ENCODE peak calls at places on chromosomes 13 and 19, in four cellular contexts. K is heart left ventricle, H is T-helper 17 cell, V is A549. G is an unnamed sample.

GRCh38 chr19:10961073-10961762 is 388 bp downstream of the SMARCA4 start:
- DNase-seq in V (no peak), H (no peak), K (no peak), G (no peak)

GRCh38 chr19:41886761-41887710 is 4.1 kb downstream of the ARHGEF1 start:
- DNase-seq in V (no peak), H (peak), K (no peak), G (no peak)

GRCh38 chr13:110965038-110965754 is 50.3 kb upstream of the ANKRD10 start:
- DNase-seq in V (peak), K (no peak), H (no peak), G (no peak)

GRCh38 chr13:94217370-94217769 is 262.1 kb downstream of the DCT start:
- DNase-seq in V (no peak), K (no peak), H (no peak), G (no peak)

GRCh38 chr19:2235396-2236284 is 489 bp downstream of the PLEKHJ1 start:
- DNase-seq in K (no peak), H (no peak), V (no peak), G (peak)

GRCh38 chr13:76632388-76633044 is 253.7 kb downstream of the KCTD12 start:
- DNase-seq in V (no peak), K (no peak), H (no peak), G (no peak)

GRCh38 chr13:59038824-59039223 is 1124.9 kb downstream of the DIAPH3 start:
- DNase-seq in K (no peak), H (no peak), V (no peak), G (no peak)

GRCh38 chr13:20475927-20476691 is 49.5 kb downstream of the CRYL1 start:
- DNase-seq in H (peak), V (no peak), K (no peak), G (peak)

GRCh38 chr19:44570984-44571684 is 41.7 kb upstream of the CEACAM20 start:
- DNase-seq in V (peak), H (no peak), K (peak), G (no peak)

GRCh38 chr19:38869160-38869835 is 8.8 kb downstream of the RINL start:
- DNase-seq in K (no peak), V (no peak), H (no peak), G (peak)

GRCh38 chr13:113091211-113091771 is 14.3 kb upstream of the F7 start:
- DNase-seq in K (no peak), H (no peak), V (no peak), G (peak)

GRCh38 chr19:41309225-41310030 is 544 bp upstream of the CCDC97 start:
- DNase-seq in H (no peak), K (no peak), V (no peak), G (no peak)

GRCh38 chr13:39415003-39415402 is 188.0 kb downstream of the LHFPL6 start:
- DNase-seq in H (no peak), V (no peak), K (peak), G (no peak)

G was measured in mucosa of descending colon.